ENCODE peak calls at places on chromosomes 1 and 21, in eight cellular contexts. L is dorsolateral prefrontal cortex, B is AG09309, N is sigmoid colon, G is psoas muscle, E is brain microvascular endothelial cell, F is cardiac muscle cell, T is gastrocnemius medialis. P is an unnamed sample.

GRCh38 chr1:112054504-112054903 is 65.0 kb upstream of the KCND3 start:
- DNase-seq in T (peak), L (no peak), F (no peak), N (no peak), B (no peak), E (no peak), G (no peak), P (no peak)

GRCh38 chr21:38266732-38267131 is 9.9 kb downstream of the KCNJ15 start:
- DNase-seq in B (no peak), E (no peak), N (no peak), F (no peak), T (no peak), G (no peak), L (no peak), P (no peak)

GRCh38 chr1:11913291-11913690 is 12.9 kb downstream of the KIAA2013 start:
- DNase-seq in B (no peak), N (no peak), T (no peak), E (no peak), L (no peak), F (no peak), G (no peak), P (no peak)

GRCh38 chr1:19310720-19311502 is 1.0 kb downstream of the AKR7A2 start:
- DNase-seq in G (no peak), L (peak), N (peak), T (no peak), F (peak), B (no peak), E (no peak), P (no peak)

GRCh38 chr1:167563579-167564246 is 10.2 kb upstream of the CREG1 start:
- DNase-seq in F (peak), E (no peak), T (peak), B (no peak), G (no peak), N (peak), L (no peak), P (no peak)

GRCh38 chr1:72845342-72845741 is 563.0 kb upstream of the NEGR1 start:
- DNase-seq in F (peak), E (peak), G (no peak), N (no peak), L (no peak), T (no peak), B (no peak), P (peak)

GRCh38 chr1:44713321-44713781 is 17.6 kb downstream of the RNU5D-1 start:
- DNase-seq in L (no peak), N (no peak), T (peak), B (no peak), G (no peak), E (no peak), F (no peak), P (no peak)

GRCh38 chr1:235650341-235651169 is 971 bp upstream of the GNG4 start:
- DNase-seq in G (no peak), L (no peak), E (no peak), T (no peak), N (peak), B (no peak), F (no peak), P (no peak)

GRCh38 chr1:155840391-155840790 is 16.6 kb downstream of the GON4L start:
- DNase-seq in F (no peak), T (no peak), L (no peak), B (no peak), N (no peak), G (no peak), E (no peak), P (no peak)

GRCh38 chr1:12539705-12540579 is 78.1 kb downstream of the DHRS3 start:
- DNase-seq in T (peak), E (peak), N (peak), G (peak), L (no peak), B (peak), F (peak), P (peak)

GRCh38 chr1:56287736-56288135 is 291.6 kb downstream of the PLPP3 start:
- DNase-seq in E (no peak), G (no peak), N (no peak), F (no peak), B (no peak), T (no peak), L (no peak), P (no peak)

GRCh38 chr1:27528701-27529637 is 39.0 kb upstream of the WASF2 start:
- DNase-seq in T (peak), G (peak), E (no peak), F (peak), L (peak), B (no peak), N (peak), P (no peak)

GRCh38 chr1:223712184-223712855 is at the start of gene CAPN2:
- DNase-seq in N (peak), G (peak), E (no peak), T (peak), L (peak), F (peak), B (no peak), P (peak)

GRCh38 chr1:29125237-29125641 is 1.5 kb upstream of the TMEM200B start:
- DNase-seq in F (no peak), E (no peak), G (no peak), B (no peak), N (peak), L (no peak), T (no peak), P (no peak)

GRCh38 chr1:114545796-114546195 is 34.8 kb upstream of the TRIM33 start:
- DNase-seq in T (no peak), B (no peak), E (no peak), G (no peak), F (no peak), N (no peak), L (no peak), P (no peak)

GRCh38 chr1:17633654-17634053 is 94.2 kb downstream of the ARHGEF10L start:
- DNase-seq in L (no peak), F (no peak), G (no peak), T (no peak), B (no peak), N (no peak), E (peak), P (peak)

GRCh38 chr21:35100351-35100771 is 51.3 kb upstream of the RUNX1 start:
- DNase-seq in L (no peak), E (no peak), N (no peak), T (no peak), G (no peak), F (peak), B (no peak), P (no peak)

GRCh38 chr1:61612600-61612999 is 112.3 kb downstream of the TM2D1 start:
- DNase-seq in E (no peak), T (no peak), F (no peak), N (no peak), L (no peak), G (no peak), B (no peak), P (no peak)

GRCh38 chr1:237759371-237759770 is 131.4 kb downstream of the ZP4 start:
- DNase-seq in F (no peak), B (no peak), L (no peak), G (no peak), E (no peak), T (no peak), N (no peak), P (no peak)

GRCh38 chr1:228096416-228097332 is 6.5 kb downstream of the C1orf35 start:
- DNase-seq in E (no peak), F (no peak), G (no peak), T (peak), B (no peak), N (peak), L (no peak), P (no peak)

GRCh38 chr1:145729196-145729595 is 9.9 kb downstream of the CD160 start:
- DNase-seq in F (peak), G (no peak), B (no peak), L (no peak), N (no peak), T (no peak), E (no peak), P (no peak)

GRCh38 chr1:162349635-162350330 is 26.9 kb downstream of the SPATA46 start:
- DNase-seq in B (peak), N (no peak), L (no peak), G (no peak), E (peak), F (peak), T (no peak), P (peak)

GRCh38 chr1:3530086-3530930 is 75.8 kb downstream of the ARHGEF16 start:
- DNase-seq in L (no peak), T (no peak), N (no peak), B (no peak), G (no peak), F (no peak), E (no peak), P (no peak)

GRCh38 chr21:46111857-46112730 is 14.2 kb downstream of the COL6A2 start:
- DNase-seq in N (peak), G (peak), E (no peak), B (no peak), F (no peak), L (peak), T (peak), P (no peak)

GRCh38 chr1:97108200-97108599 is 386.6 kb downstream of the PTBP2 start:
- DNase-seq in N (no peak), L (no peak), F (no peak), B (no peak), G (no peak), T (no peak), E (no peak), P (no peak)

GRCh38 chr21:27213328-27213727 is 246.4 kb upstream of the ADAMTS5 start:
- DNase-seq in E (peak), B (no peak), N (no peak), L (no peak), F (peak), G (no peak), T (no peak), P (no peak)

GRCh38 chr1:53366901-53367502 is 39.1 kb upstream of the LRP8 start:
- DNase-seq in T (no peak), B (no peak), N (peak), L (peak), G (no peak), F (no peak), E (no peak), P (no peak)

GRCh38 chr1:9125325-9125724 is 3.6 kb downstream of the GPR157 start:
- DNase-seq in N (no peak), B (no peak), T (no peak), L (no peak), G (no peak), F (no peak), E (no peak), P (no peak)
- H3K4me3 ChIP-seq in N (no peak), B (no peak), T (no peak), L (no peak), G (no peak), F (no peak), E (no peak), P (no peak)

GRCh38 chr1:143717434-143717833 is 254.4 kb downstream of the FAM72C start:
- DNase-seq in N (no peak), L (no peak), F (no peak), E (no peak), T (no peak), B (no peak), G (no peak), P (no peak)

GRCh38 chr1:143718524-143718923 is 253.3 kb downstream of the FAM72C start:
- DNase-seq in T (no peak), F (no peak), B (no peak), L (no peak), E (no peak), G (no peak), N (no peak), P (no peak)

GRCh38 chr1:143718021-143718420 is 253.8 kb downstream of the FAM72C start:
- DNase-seq in E (no peak), F (no peak), G (no peak), L (no peak), N (no peak), T (no peak), B (no peak), P (no peak)

GRCh38 chr1:143721024-143721373 is 250.8 kb downstream of the FAM72C start:
- DNase-seq in E (no peak), F (no peak), N (no peak), G (no peak), B (no peak), T (no peak), L (no peak), P (no peak)

DNA sequence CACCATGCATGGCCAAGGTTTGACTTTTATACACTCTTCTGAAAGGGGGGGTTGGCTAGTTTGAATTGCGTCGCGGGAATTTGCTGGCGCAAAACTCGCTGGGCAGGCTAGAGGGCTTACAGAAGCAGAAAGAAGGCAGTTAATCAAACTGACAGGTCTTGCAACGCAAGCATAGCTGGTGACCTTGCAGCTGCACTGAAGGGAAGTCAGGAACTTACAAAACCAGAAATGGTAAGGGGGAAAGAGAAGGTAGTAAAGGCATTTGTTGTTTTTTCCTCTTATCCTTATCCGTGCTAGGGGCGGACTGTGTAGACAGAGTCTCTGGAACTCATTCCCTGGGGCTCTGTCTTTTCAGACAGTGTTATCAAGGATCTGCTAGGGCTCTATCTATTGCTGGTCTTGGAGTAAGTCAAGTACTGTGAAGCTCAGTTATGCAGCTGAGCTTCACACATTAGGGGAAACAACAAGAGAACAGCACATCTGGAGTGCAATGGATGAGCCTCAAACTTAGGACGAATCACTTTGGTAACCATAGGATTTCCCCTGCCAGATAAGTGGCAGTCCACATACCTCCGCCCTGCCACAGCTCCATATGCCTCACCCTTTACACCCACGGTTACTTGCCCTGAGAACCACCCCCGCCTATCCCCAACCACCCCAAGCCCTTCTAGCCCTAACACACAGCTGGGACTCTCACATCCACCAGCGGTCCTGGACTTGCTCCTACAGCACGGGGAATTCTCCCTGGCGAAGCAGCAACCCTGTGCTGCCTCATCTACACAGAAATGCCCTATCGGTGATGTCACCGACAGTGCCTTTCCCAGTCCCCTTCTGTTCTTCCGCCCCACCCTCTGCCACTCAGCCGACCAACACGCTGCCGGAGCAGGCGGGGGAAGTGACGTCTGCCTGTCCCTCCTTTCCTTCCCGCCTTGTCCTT is 251.4 kb downstream of the FAM72C start:
- DNase-seq in L (no peak), B (no peak), T (no peak), F (peak), N (peak), G (peak), E (no peak), P (no peak)
- H3K4me3 ChIP-seq in L (no peak), B (no peak), T (no peak), F (no peak), N (no peak), G (no peak), E (no peak), P (no peak)

GRCh38 chr1:245098924-245099323 is 55.9 kb upstream of the KIF26B start:
- DNase-seq in E (no peak), B (no peak), G (no peak), L (no peak), N (no peak), T (no peak), F (no peak), P (no peak)

GRCh38 chr1:245094954-245095353 is 59.8 kb upstream of the KIF26B start:
- DNase-seq in G (no peak), B (no peak), F (no peak), E (no peak), N (no peak), T (no peak), L (no peak), P (no peak)

GRCh38 chr1:245094092-245094491 is 60.7 kb upstream of the KIF26B start:
- DNase-seq in E (no peak), B (no peak), G (no peak), N (no peak), F (no peak), T (no peak), L (no peak), P (no peak)

GRCh38 chr1:245096330-245097066 is 58.3 kb upstream of the KIF26B start:
- DNase-seq in T (no peak), B (no peak), E (no peak), L (no peak), N (no peak), G (no peak), F (no peak), P (no peak)

GRCh38 chr1:245095903-245096302 is 58.9 kb upstream of the KIF26B start:
- DNase-seq in F (no peak), T (no peak), E (no peak), L (no peak), B (no peak), G (no peak), N (no peak), P (no peak)
- H3K4me3 ChIP-seq in F (no peak), T (no peak), E (no peak), L (no peak), B (no peak), G (no peak), N (no peak), P (no peak)

GRCh38 chr1:248696775-248697174 is 5.8 kb downstream of the OR14I1 start:
- DNase-seq in E (no peak), N (no peak), T (no peak), L (no peak), G (no peak), B (no peak), F (no peak), P (no peak)

GRCh38 chr1:248695451-248696132 is 7.0 kb downstream of the OR14I1 start:
- DNase-seq in N (no peak), E (peak), F (no peak), T (no peak), L (no peak), G (no peak), B (peak), P (no peak)

GRCh38 chr1:248697907-248698306 is 4.7 kb downstream of the OR14I1 start:
- DNase-seq in T (no peak), L (no peak), N (no peak), B (no peak), F (no peak), G (no peak), E (no peak), P (no peak)

GRCh38 chr1:248696261-248696660 is 6.3 kb downstream of the OR14I1 start:
- DNase-seq in N (no peak), L (no peak), F (no peak), G (no peak), B (no peak), T (no peak), E (no peak), P (no peak)

GRCh38 chr1:248699099-248699498 is 3.5 kb downstream of the OR14I1 start:
- DNase-seq in F (no peak), B (no peak), T (no peak), N (no peak), E (no peak), L (no peak), G (no peak), P (no peak)
- H3K4me3 ChIP-seq in F (no peak), B (no peak), T (no peak), N (no peak), E (no peak), L (no peak), G (no peak), P (no peak)

DNA sequence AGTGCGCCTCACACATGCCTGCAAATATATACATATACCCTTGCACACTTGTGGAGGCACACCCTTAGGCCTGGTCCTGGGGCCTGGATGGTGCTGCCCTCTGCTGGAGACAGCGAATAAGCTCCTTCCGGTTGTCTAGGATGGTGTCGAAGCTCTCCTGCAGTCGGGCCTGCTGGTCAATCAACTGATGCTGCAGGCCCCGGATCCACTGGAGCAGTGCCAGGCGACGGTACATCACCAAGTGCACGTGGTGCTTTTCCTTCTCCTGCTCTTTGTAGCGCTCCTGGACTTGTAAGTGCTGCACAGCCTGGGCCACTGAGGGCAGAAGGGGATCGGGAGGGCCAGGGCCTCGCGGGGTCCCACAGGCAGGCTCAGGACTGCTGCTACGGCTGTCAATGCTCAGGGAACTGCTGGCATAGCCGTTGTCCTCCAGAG is 3.1 kb downstream of the C1orf216 start:
- DNase-seq in E (peak), N (peak), B (no peak), G (peak), L (peak), T (peak), F (peak), P (peak)
- H3K4me3 ChIP-seq in E (no peak), N (no peak), B (no peak), G (peak), L (peak), T (no peak), F (no peak), P (no peak)

GRCh38 chr1:40984066-40984465 is 4.6 kb downstream of the CTPS1 start:
- DNase-seq in G (no peak), L (no peak), N (no peak), B (no peak), T (no peak), E (no peak), F (peak), P (peak)
- H3K4me3 ChIP-seq in G (no peak), L (no peak), N (no peak), B (no peak), T (no peak), E (no peak), F (no peak), P (no peak)

GRCh38 chr1:201020040-201020591 is 3.4 kb downstream of the KIF21B start:
- DNase-seq in B (no peak), L (no peak), E (no peak), G (no peak), N (no peak), T (no peak), F (no peak), P (no peak)

GRCh38 chr1:201020647-201021332 is 2.7 kb downstream of the KIF21B start:
- DNase-seq in L (peak), E (no peak), G (no peak), B (no peak), F (peak), T (no peak), N (no peak), P (no peak)

GRCh38 chr1:201022824-201023516 is 544 bp downstream of the KIF21B start:
- DNase-seq in N (no peak), F (no peak), T (no peak), B (no peak), E (no peak), G (no peak), L (no peak), P (no peak)

GRCh38 chr1:201022178-201022823 is 1.2 kb downstream of the KIF21B start:
- DNase-seq in L (no peak), G (no peak), F (no peak), N (no peak), B (no peak), T (no peak), E (no peak), P (no peak)

GRCh38 chr1:201021333-201022177 is 2.0 kb downstream of the KIF21B start:
- DNase-seq in B (no peak), T (no peak), L (no peak), E (no peak), F (no peak), N (no peak), G (no peak), P (no peak)
- H3K4me3 ChIP-seq in B (no peak), T (no peak), L (peak), E (no peak), F (no peak), N (no peak), G (no peak), P (no peak)

GRCh38 chr1:78003070-78003751 is 1.5 kb upstream of the DNAJB4 start:
- DNase-seq in B (no peak), N (no peak), G (no peak), F (peak), L (no peak), T (no peak), E (no peak), P (no peak)
- H3K4me3 ChIP-seq in B (no peak), N (peak), G (peak), F (peak), L (peak), T (peak), E (no peak), P (no peak)

GRCh38 chr1:1971688-1972087 is 31.9 kb downstream of the CFAP74 start:
- DNase-seq in E (no peak), N (no peak), L (no peak), F (no peak), T (no peak), B (no peak), G (no peak), P (no peak)
- H3K4me3 ChIP-seq in E (no peak), N (no peak), L (no peak), F (no peak), T (no peak), B (no peak), G (no peak), P (no peak)